ENCODE peak calls at places on chromosome 14, in four cellular contexts. U, O, X and A are unnamed samples.

GRCh38 chr14:32075636-32076277 is 1.3 kb upstream of the ARHGAP5 start:
- DNase-seq in X (peak), U (no peak), O (peak), A (no peak)

GRCh38 chr14:61080591-61081010 is 99.6 kb downstream of the SLC38A6 start:
- DNase-seq in O (no peak), X (peak), U (peak), A (no peak)

GRCh38 chr14:100802766-100803693 is 22.9 kb upstream of the MEG3 start:
- DNase-seq in O (no peak), U (no peak), X (no peak), A (no peak)

GRCh38 chr14:97052001-97052400 is 254.8 kb downstream of the VRK1 start:
- DNase-seq in U (no peak), X (no peak), O (no peak), A (no peak)

GRCh38 chr14:72522847-72523246 is 371.1 kb downstream of the DPF3 start:
- DNase-seq in U (peak), X (no peak), O (no peak), A (no peak)

GRCh38 chr14:87397499-87397898 is 595.5 kb downstream of the GALC start:
- DNase-seq in O (no peak), U (no peak), X (peak), A (no peak)

GRCh38 chr14:106879241-106879640 is 1352.9 kb downstream of the TMEM121 start:
- DNase-seq in U (peak), X (peak), O (no peak), A (peak)

GRCh38 chr14:34750670-34751069 is 36.3 kb upstream of the CFL2 start:
- DNase-seq in X (no peak), U (no peak), O (peak), A (no peak)

GRCh38 chr14:51547260-51547659 is 104.5 kb upstream of the FRMD6 start:
- DNase-seq in U (peak), O (peak), X (no peak), A (no peak)

GRCh38 chr14:51792819-51793218 is 67.6 kb upstream of the GNG2 start:
- DNase-seq in O (peak), X (no peak), U (no peak), A (no peak)

GRCh38 chr14:50615566-50615965 is 52.5 kb downstream of the SAV1 start:
- DNase-seq in U (no peak), X (no peak), O (no peak), A (no peak)

GRCh38 chr14:100692859-100693558 is 33.7 kb upstream of the DLK1 start:
- DNase-seq in X (no peak), U (no peak), O (peak), A (no peak)

GRCh38 chr14:103552011-103552797 is 10.3 kb downstream of the BAG5 start:
- DNase-seq in U (no peak), O (peak), X (no peak), A (no peak)

GRCh38 chr14:67313153-67313552 is 46.5 kb downstream of the ATP6V1D start:
- DNase-seq in O (no peak), X (no peak), U (no peak), A (no peak)

GRCh38 chr14:34113051-34113511 is 162.2 kb upstream of the EGLN3 start:
- DNase-seq in U (no peak), O (peak), X (no peak), A (no peak)

GRCh38 chr14:20934148-20934762 is 21.0 kb upstream of the RNASE2 start:
- DNase-seq in U (peak), O (peak), X (peak), A (peak)

GRCh38 chr14:79502101-79502750 is 709.1 kb downstream of the DIO2 start:
- DNase-seq in U (no peak), O (no peak), X (no peak), A (no peak)

GRCh38 chr14:32457213-32457920 is 128.3 kb downstream of the AKAP6 start:
- DNase-seq in O (peak), U (no peak), X (no peak), A (no peak)

GRCh38 chr14:73250317-73250713 is 13.0 kb downstream of the PAPLN start:
- DNase-seq in U (no peak), X (no peak), O (no peak), A (no peak)

GRCh38 chr14:103502877-103503276 is 19.8 kb downstream of the CKB start:
- DNase-seq in U (peak), X (no peak), O (no peak), A (no peak)

GRCh38 chr14:31263485-31264133 is 56.0 kb upstream of the HECTD1 start:
- DNase-seq in O (peak), U (peak), X (no peak), A (no peak)

GRCh38 chr14:100907240-100907639 is 3.7 kb upstream of the RTL1 start:
- DNase-seq in X (no peak), O (no peak), U (no peak), A (no peak)

GRCh38 chr14:80987235-80988032 is 32.0 kb downstream of the TSHR start:
- DNase-seq in X (peak), U (peak), O (peak), A (peak)

GRCh38 chr14:68686724-68687123 is 106.1 kb downstream of the ZFP36L1 start:
- DNase-seq in X (no peak), U (peak), O (no peak), A (no peak)

GRCh38 chr14:55645845-55646832 is 66.1 kb downstream of the KTN1 start:
- DNase-seq in X (no peak), U (no peak), O (no peak), A (no peak)

GRCh38 chr14:100901391-100902183 is 1.9 kb downstream of the RTL1 start:
- DNase-seq in O (no peak), U (peak), X (no peak), A (no peak)

GRCh38 chr14:38108681-38109080 is 99.0 kb upstream of the SSTR1 start:
- DNase-seq in U (no peak), X (no peak), O (no peak), A (no peak)

GRCh38 chr14:90814806-90815566 is 1.2 kb downstream of the TTC7B start:
- DNase-seq in X (no peak), U (no peak), O (no peak), A (no peak)

GRCh38 chr14:59239030-59239429 is 50.6 kb downstream of the DAAM1 start:
- DNase-seq in U (no peak), X (no peak), O (no peak), A (no peak)

GRCh38 chr14:24339284-24340151 is at the start of gene RIPK3:
- DNase-seq in O (no peak), U (peak), X (peak), A (peak)

GRCh38 chr14:24429395-24430142 is at the start of the genes CBLN3 and KHNYN:
- DNase-seq in X (peak), U (peak), O (peak), A (peak)

GRCh38 chr14:45091696-45092095 is 7.8 kb downstream of the PRPF39 start:
- DNase-seq in X (no peak), U (no peak), O (peak), A (no peak)

GRCh38 chr14:57378661-57379060 is 11.7 kb upstream of the NAA30 start:
- DNase-seq in X (no peak), U (no peak), O (peak), A (no peak)

GRCh38 chr14:97331058-97331457 is 533.9 kb downstream of the VRK1 start:
- DNase-seq in U (no peak), X (peak), O (no peak), A (no peak)

GRCh38 chr14:31992051-31992450 is 85.1 kb upstream of the ARHGAP5 start:
- DNase-seq in U (no peak), O (peak), X (no peak), A (no peak)

GRCh38 chr14:55580401-55581010 is 499 bp downstream of the KTN1 start:
- DNase-seq in O (peak), X (peak), U (peak), A (peak)

GRCh38 chr14:36973806-36974442 is 198.5 kb downstream of the SLC25A21 start:
- DNase-seq in O (no peak), X (no peak), U (no peak), A (no peak)

GRCh38 chr14:74459289-74459946 is 33.4 kb upstream of the SYNDIG1L start:
- DNase-seq in X (peak), U (no peak), O (peak), A (peak)

GRCh38 chr14:62097072-62097471 is 334.9 kb downstream of the SNAPC1 start:
- DNase-seq in X (no peak), U (no peak), O (no peak), A (no peak)

GRCh38 chr14:72894623-72895378 is 900 bp upstream of the DPF3 start:
- DNase-seq in U (peak), X (no peak), O (no peak), A (peak)

GRCh38 chr14:105487986-105488777 is 1.5 kb downstream of the CRIP1 start:
- DNase-seq in U (peak), X (no peak), O (no peak), A (peak)
- TF ChIP-seq CTCF in U (peak), X (no peak), O (no peak), A (no peak)

GRCh38 chr14:94751321-94751720 is 18.6 kb downstream of the GSC start:
- DNase-seq in O (no peak), U (no peak), X (no peak), A (no peak)

GRCh38 chr14:94750371-94750770 is 19.5 kb downstream of the GSC start:
- DNase-seq in U (no peak), O (no peak), X (no peak), A (no peak)

GRCh38 chr14:94746131-94746530 is 23.8 kb downstream of the GSC start:
- DNase-seq in O (no peak), X (no peak), U (no peak), A (no peak)

GRCh38 chr14:94751956-94752355 is 18.0 kb downstream of the GSC start:
- DNase-seq in U (no peak), X (no peak), O (no peak), A (no peak)

DNA sequence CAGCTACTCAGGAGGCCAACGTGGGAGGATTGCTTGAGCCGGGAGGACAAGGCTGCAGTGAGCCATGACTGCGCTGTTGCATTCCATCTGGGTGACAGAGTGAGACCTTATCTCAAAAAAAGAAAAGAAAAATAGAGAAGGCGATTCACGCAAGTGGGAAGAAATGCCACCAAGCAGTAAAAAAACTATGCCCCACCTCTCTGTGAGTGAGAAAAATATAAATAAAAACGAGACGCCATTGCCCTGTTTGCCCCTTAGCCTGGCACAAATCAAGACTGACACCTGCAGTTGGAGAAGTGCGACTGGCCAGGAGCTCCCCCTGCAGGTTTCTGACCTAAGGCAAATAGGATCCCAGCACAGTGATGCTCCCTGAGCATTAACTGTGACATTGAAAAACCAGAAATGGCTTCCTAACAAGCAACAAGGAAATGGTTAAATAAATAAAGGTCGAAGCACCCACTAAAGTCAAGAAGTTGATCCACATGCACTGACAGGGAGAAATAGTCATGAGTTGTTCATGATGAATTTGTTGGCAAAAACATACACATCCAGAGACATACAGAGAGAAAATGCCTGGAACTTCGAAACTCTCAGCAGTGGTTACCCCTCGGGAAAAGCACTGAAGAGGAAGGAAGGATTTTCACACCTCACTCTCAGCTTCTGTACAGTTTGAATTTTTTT is 21.1 kb downstream of the GSC start:
- DNase-seq in U (no peak), X (peak), O (no peak), A (peak)
- TF ChIP-seq CTCF in U (no peak), X (peak), O (peak), A (peak)

GRCh38 chr14:29706700-29707099 is 220.9 kb downstream of the PRKD1 start:
- DNase-seq in U (no peak), O (no peak), X (no peak), A (no peak)

GRCh38 chr14:29705801-29706200 is 221.8 kb downstream of the PRKD1 start:
- DNase-seq in X (no peak), U (no peak), O (no peak), A (no peak)

GRCh38 chr14:29712586-29712985 is 215.1 kb downstream of the PRKD1 start:
- DNase-seq in X (no peak), O (no peak), U (no peak), A (no peak)

GRCh38 chr14:29709490-29709889 is 218.2 kb downstream of the PRKD1 start:
- DNase-seq in U (no peak), O (peak), X (no peak), A (no peak)

GRCh38 chr14:29710015-29710414 is 217.6 kb downstream of the PRKD1 start:
- DNase-seq in O (peak), U (no peak), X (no peak), A (no peak)
- TF ChIP-seq CTCF in O (peak), U (no peak), X (no peak), A (no peak)

DNA sequence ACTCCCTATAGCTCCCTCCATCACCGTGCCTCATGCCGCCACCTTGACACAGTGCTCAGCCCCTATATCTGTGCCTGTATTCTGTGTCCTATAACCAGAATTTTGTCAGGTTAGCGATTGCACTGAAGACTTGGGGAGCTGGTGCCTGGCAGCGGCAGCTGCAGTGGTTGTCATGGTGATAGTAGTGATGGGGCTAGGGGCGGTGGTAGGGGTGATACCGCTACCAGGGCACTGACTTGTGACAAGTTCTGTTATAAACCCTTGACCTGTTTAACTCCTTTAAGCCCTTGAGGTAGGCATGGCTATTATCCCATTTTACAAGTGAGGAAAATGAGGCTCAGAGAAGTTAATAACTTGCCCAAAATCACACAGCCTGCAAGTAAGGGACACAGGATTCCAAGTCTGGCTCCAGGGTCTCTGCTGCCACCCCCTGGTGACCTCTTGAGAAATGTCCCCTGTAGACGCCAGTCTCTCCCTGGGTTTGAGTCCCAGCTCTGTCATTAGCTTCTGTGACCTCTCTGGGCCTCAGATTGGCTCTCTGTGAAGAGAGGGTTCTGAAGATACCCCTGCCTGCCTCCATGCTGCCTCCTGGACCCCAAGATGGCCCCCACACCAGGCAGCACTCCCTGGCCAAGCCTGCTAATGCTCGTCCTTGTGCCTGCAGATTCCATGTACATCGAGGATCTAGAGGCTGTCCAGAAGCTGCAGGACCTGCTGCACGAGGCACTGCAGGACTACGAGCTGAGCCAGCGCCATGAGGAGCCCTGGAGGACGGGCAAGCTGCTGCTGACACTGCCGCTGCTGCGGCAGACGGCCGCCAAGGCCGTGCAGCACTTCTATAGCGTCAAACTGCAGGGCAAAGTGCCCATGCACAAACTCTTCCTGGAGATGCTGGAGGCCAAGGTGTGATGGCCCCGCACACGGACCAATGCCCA is 121.9 kb downstream of the ESRRB start:
- DNase-seq in U (no peak), X (no peak), O (no peak), A (peak)
- TF ChIP-seq CTCF in U (no peak), X (peak), O (no peak), A (no peak)

DNA sequence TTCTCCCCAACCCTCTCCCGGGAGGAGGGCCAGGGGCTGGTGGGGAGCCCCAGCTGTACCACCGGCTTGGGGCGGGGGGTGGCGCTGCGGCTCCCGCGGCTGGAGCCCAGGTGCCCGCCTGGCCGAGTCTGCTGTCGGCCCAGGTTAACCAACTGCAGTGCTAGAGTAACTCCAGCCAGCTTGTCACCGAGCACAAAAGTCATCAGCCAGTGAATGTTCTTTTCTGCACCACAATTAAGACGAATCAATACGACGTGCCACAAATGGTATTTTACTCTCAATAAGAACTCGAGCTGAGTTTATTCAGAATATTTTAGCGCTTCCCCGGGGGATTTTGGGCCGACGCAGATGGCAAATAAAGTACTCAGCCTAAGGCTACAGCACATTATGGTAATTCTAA is 83.3 kb downstream of the BCL11B start:
- DNase-seq in U (no peak), X (no peak), O (no peak), A (peak)
- TF ChIP-seq CTCF in U (no peak), X (peak), O (no peak), A (peak)